ENCODE peak calls at places on chromosomes 16 and 17, in seven cellular contexts. Q, S, E, L, D, C and R are unnamed samples.

GRCh38 chr16:7332611-7333010 is at the start of gene RBFOX1:
- DNase-seq in D (no peak), S (no peak), E (no peak), C (no peak), L (no peak), Q (no peak), R (no peak)

GRCh38 chr16:66469291-66469931 is 42.3 kb downstream of the BEAN1 start:
- DNase-seq in E (no peak), C (no peak), D (no peak), S (no peak), Q (no peak), L (no peak), R (peak)

GRCh38 chr17:41836550-41837196 is 641 bp upstream of the NT5C3B start:
- DNase-seq in S (no peak), C (no peak), E (no peak), L (no peak), D (no peak), Q (no peak), R (no peak)

GRCh38 chr17:15112881-15113617 is 152.1 kb downstream of the PMP22 start:
- DNase-seq in S (no peak), Q (no peak), C (no peak), D (no peak), L (no peak), E (no peak), R (no peak)

GRCh38 chr17:59331929-59332889 is 754 bp downstream of the YPEL2 start:
- DNase-seq in D (no peak), C (peak), S (no peak), E (peak), Q (peak), L (peak), R (peak)

GRCh38 chr17:64130559-64131001 is 636 bp upstream of the ERN1 start:
- DNase-seq in E (no peak), Q (no peak), C (peak), S (no peak), D (no peak), L (no peak), R (no peak)

GRCh38 chr16:4021070-4021779 is 95.0 kb downstream of the ADCY9 start:
- DNase-seq in S (peak), Q (no peak), L (peak), E (no peak), C (no peak), D (no peak), R (no peak)

GRCh38 chr17:2202996-2203575 is 100.5 kb downstream of the SMG6 start:
- DNase-seq in L (no peak), S (no peak), D (no peak), C (no peak), Q (no peak), E (no peak), R (no peak)

GRCh38 chr16:65064131-65064530 is 57.7 kb downstream of the CDH11 start:
- DNase-seq in L (no peak), C (no peak), Q (no peak), S (no peak), E (no peak), D (peak), R (no peak)

GRCh38 chr17:2158011-2158410 is 103.1 kb downstream of the HIC1 start:
- DNase-seq in L (no peak), S (no peak), C (peak), Q (no peak), D (no peak), E (no peak), R (no peak)

GRCh38 chr17:73803867-73804539 is 159.8 kb upstream of the SDK2 start:
- DNase-seq in C (no peak), L (no peak), S (no peak), E (no peak), Q (no peak), D (no peak), R (no peak)

GRCh38 chr17:78122991-78123249 is 5.6 kb downstream of the TMC6 start:
- DNase-seq in L (no peak), S (no peak), C (no peak), E (no peak), Q (no peak), D (no peak), R (no peak)

GRCh38 chr17:3038941-3039340 is 24.5 kb downstream of the OR1D5 start:
- DNase-seq in L (no peak), S (no peak), E (no peak), Q (no peak), D (no peak), C (no peak), R (no peak)

GRCh38 chr16:85366031-85366763 is 246.9 kb upstream of the GSE1 start:
- DNase-seq in L (no peak), C (no peak), Q (no peak), D (no peak), S (no peak), E (no peak), R (no peak)

GRCh38 chr17:51362818-51363598 is 102.7 kb downstream of the UTP18 start:
- DNase-seq in E (no peak), Q (no peak), S (no peak), D (no peak), L (no peak), C (no peak), R (no peak)

GRCh38 chr16:55012362-55012761 is 81.7 kb downstream of the IRX5 start:
- DNase-seq in Q (no peak), L (no peak), C (no peak), D (no peak), E (no peak), S (no peak), R (no peak)

GRCh38 chr16:11349599-11350276 is 4.5 kb downstream of the RMI2 start:
- DNase-seq in E (no peak), S (no peak), D (no peak), L (no peak), C (peak), Q (peak), R (peak)

DNA sequence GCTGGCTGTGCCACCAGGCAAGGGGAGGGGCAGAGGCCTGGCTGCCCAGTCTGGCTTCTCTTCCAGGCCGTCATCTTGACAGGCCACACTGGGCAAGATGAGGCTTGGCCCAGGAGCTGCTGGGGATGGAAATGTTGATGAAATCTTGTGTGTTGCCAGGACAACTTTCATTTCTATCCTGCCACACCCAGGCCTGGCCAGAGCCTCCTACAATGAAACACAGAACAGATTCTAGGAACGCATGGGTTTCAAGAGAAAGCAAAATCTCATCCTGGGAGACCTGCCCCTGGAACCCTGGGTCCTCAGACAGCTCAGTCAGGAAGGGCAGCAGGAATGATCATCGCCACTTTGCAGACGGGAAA is 9.3 kb downstream of the HEXIM2 start:
- DNase-seq in E (peak), C (peak), Q (peak), L (peak), S (peak), D (peak), R (peak)
- TF ChIP-seq POLR2A in E (no peak), C (no peak), Q (no peak), L (no peak), S (no peak), D (no peak), R (no peak)

DNA sequence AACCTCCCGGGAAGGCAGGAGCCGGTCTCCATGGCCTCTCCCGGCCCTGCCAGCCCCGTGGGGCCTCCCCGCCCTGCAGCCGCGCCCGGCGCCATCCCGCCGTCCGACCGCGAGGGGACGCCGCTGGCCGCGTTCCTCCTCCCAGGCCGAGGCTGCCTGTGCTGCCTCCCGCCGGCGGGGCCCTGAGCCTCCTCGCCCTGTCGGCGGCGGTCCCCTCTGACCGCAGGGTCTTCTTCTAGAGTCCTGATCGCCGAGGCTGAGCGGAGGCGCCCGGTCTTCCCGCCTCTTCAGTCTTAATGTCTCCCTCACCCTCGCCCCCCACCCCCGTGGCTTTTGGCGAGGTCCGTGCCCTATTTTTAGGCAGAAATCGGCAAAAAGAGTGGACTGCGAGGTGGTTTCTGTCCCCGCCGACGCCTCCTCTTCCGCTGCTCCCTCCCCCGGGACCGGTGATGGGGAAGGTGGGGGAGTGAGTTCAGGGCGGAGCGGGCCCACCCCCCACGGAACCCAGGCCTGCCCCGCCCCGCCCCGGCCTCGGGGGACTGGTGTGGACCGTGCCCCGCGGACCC is 794 bp upstream of the CPNE7 start:
- DNase-seq in L (no peak), D (no peak), Q (no peak), C (no peak), S (peak), E (peak), R (no peak)
- TF ChIP-seq POLR2A in L (no peak), D (no peak), Q (no peak), C (no peak), S (no peak), E (no peak), R (no peak)

DNA sequence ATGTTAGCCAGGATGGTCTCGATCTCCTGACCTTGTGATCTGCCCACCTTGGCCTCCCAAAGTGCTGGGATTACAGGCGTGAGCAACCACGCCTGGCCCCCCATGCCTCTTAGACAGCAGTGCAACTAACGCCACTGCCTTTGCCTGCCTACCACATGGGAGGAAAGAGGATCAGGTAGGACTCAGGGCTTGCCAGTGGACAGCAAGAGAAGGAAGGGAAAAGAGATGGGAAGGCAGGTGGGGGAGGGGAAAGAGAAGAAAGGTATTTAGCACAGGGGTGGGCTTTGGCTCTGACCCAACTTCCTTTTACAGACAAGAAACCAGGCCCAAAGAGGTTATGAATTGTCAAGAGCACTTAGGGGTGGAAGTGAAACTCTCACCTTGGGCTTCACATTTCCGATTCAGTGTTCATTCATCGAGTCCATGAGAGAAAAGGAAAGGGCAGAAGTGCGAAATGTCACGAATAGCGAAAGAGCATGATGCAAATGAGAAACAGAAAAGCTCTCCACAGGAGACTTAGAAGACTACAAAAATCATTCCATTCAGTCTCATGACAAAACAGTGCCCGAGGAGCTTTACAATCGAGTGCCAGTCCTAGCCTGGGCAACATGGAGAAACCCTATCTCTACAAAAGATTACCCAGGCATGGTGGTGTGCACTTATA is 36.4 kb downstream of the CDK5R1 start:
- DNase-seq in C (no peak), Q (no peak), L (no peak), S (no peak), E (no peak), D (no peak), R (no peak)
- TF ChIP-seq POLR2A in C (no peak), Q (no peak), L (no peak), S (no peak), E (no peak), D (no peak), R (no peak)

GRCh38 chr16:1763521-1764511 is 7.5 kb downstream of the NME3 start:
- DNase-seq in S (peak), E (no peak), C (no peak), Q (no peak), L (no peak), D (no peak), R (no peak)

GRCh38 chr16:1762879-1763520 is 8.3 kb downstream of the NME3 start:
- DNase-seq in D (no peak), L (no peak), C (no peak), S (no peak), Q (no peak), E (no peak), R (no peak)

GRCh38 chr16:1760911-1761310 is 10.4 kb downstream of the NME3 start:
- DNase-seq in C (no peak), Q (no peak), D (no peak), S (no peak), E (no peak), L (no peak), R (no peak)

GRCh38 chr16:1762196-1762878 is 9.0 kb downstream of the NME3 start:
- DNase-seq in L (no peak), C (no peak), E (no peak), S (no peak), D (no peak), Q (no peak), R (no peak)

GRCh38 chr16:1761751-1762150 is 9.6 kb downstream of the NME3 start:
- DNase-seq in D (no peak), Q (no peak), E (no peak), L (no peak), C (no peak), S (no peak), R (no peak)
- TF ChIP-seq POLR2A in D (no peak), Q (no peak), E (no peak), L (no peak), C (no peak), S (no peak), R (no peak)

GRCh38 chr17:7129311-7129710 is 14.7 kb upstream of the ASGR2 start:
- DNase-seq in E (no peak), D (no peak), S (no peak), L (no peak), C (no peak), Q (no peak), R (no peak)

GRCh38 chr17:7130626-7131467 is 16.2 kb upstream of the ASGR2 start:
- DNase-seq in C (no peak), L (no peak), Q (no peak), S (no peak), E (no peak), D (no peak), R (no peak)

GRCh38 chr17:7133916-7134315 is 19.3 kb upstream of the ASGR2 start:
- DNase-seq in D (no peak), L (no peak), E (no peak), S (no peak), C (no peak), Q (no peak), R (no peak)

GRCh38 chr17:7133424-7133823 is 18.8 kb upstream of the ASGR2 start:
- DNase-seq in L (no peak), C (peak), Q (peak), S (peak), E (no peak), D (no peak), R (no peak)

GRCh38 chr17:7132511-7133094 is 18.0 kb upstream of the ASGR2 start:
- DNase-seq in L (peak), E (no peak), S (no peak), Q (no peak), D (no peak), C (no peak), R (no peak)
- TF ChIP-seq POLR2A in L (no peak), E (no peak), S (no peak), Q (no peak), D (no peak), C (no peak), R (no peak)

DNA sequence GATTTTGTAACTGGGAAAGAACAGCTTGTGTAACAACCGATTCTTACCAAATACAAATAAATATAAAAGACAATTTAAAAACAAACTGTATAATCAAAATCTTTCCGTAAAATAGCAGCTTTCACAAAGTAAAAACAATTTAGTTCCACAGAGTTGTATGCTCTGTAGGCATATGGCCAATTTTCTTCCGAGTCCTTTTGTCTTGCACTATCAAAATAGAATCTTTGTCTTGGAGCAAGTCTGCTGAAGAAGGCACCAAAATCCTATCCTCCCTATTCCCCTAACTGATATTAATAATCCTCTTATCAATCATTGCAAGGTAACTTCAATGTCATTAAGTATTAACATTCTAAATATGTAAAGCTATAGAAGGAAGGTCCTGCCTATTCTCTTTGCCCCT is 7.6 kb downstream of the THUMPD1 start:
- DNase-seq in E (no peak), Q (no peak), C (no peak), D (no peak), L (no peak), S (no peak), R (no peak)
- TF ChIP-seq POLR2A in E (no peak), Q (no peak), C (no peak), D (no peak), L (no peak), S (no peak), R (no peak)

DNA sequence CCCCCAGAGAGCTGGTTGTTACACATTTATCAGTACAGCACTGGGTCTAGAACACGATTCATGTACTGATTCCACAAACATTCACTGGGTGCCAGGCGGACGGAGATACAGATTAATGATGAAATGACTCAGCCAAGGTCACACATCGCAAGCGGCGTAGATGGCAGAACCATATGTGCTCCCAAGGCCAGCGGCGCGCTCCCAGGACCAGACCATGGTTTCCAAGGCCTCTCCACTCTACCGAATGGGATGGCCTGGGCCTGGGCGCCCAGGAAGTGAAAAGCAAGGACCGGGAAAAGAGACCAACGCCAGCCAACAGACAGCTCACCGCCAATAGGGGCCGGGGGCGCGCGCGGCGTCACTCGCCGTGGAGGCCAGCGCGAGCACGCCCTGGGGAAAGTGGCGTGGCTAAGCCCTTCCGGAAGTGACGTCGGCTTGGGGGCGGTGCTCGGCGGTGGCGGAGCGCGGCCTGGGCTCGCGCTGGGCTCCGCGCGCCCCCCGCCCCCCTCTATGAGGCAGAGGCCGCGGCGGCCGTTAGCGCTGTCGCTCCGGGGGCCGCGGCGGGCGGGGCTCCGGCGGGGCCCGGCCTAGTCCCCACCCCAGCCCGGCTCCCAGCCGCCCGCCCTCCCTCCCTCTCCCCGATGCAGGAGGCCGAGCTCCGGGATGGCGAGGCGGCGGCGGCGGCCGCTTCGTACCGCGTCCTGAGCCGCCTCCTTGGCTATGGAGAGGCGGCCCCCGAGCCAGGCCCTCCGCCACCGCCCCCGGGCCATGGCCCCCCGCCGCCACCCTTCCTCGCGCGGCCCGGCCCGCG is at the start of gene SOCS7:
- DNase-seq in Q (peak), C (peak), D (peak), E (peak), S (peak), L (peak), R (peak)
- TF ChIP-seq POLR2A in Q (peak), C (peak), D (no peak), E (peak), S (peak), L (peak), R (no peak)

GRCh38 chr16:12673466-12673865 is 130.2 kb downstream of the CPPED1 start:
- DNase-seq in D (no peak), L (no peak), Q (no peak), E (no peak), S (no peak), C (no peak), R (no peak)

GRCh38 chr16:12674524-12674923 is 129.2 kb downstream of the CPPED1 start:
- DNase-seq in Q (no peak), C (no peak), L (no peak), D (no peak), S (no peak), E (no peak), R (no peak)

GRCh38 chr16:12674096-12674495 is 129.6 kb downstream of the CPPED1 start:
- DNase-seq in L (no peak), Q (no peak), S (peak), C (no peak), D (no peak), E (peak), R (no peak)

GRCh38 chr16:12677472-12677871 is 126.2 kb downstream of the CPPED1 start:
- DNase-seq in Q (no peak), L (no peak), C (no peak), S (no peak), E (no peak), D (no peak), R (no peak)

DNA sequence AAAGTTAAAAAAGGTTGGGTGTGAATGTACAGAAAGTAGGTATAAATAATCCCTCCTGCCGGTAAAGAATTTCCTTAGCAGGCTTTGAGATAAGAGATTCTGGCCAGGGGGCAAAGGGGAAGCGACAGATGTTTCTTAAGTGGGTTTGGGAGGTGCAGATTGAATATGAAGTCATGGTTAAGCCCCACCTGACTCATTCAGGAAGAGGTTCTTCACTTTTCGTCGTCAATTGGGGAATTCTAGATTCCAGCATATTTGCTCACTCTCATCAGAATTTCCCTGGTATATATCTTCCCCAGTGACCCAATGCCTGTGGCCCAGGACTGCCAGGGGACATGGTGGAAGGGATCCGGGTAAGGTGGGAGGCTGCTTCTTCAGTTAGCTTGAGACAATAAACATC is 127.8 kb downstream of the CPPED1 start:
- DNase-seq in C (no peak), Q (no peak), L (no peak), S (peak), E (peak), D (no peak), R (no peak)
- TF ChIP-seq POLR2A in C (no peak), Q (no peak), L (no peak), S (no peak), E (no peak), D (no peak), R (no peak)